ENCODE peak calls at places on chromosomes 11 and 22, in five cellular contexts. A is right lobe of liver, W is HFF-Myc, G is ovary, L is esophagus squamous epithelium. M is an unnamed sample.

GRCh38 chr22:37892566-37893338 is 13.3 kb upstream of the MICALL1 start:
- DNase-seq in A (no peak), W (no peak), G (no peak), L (no peak), M (no peak)

GRCh38 chr11:111602865-111603632 is 800 bp downstream of the SIK2 start:
- DNase-seq in A (no peak), W (no peak), G (peak; percentile 60), L (no peak), M (no peak)

GRCh38 chr22:31179345-31179744 is 19.4 kb downstream of the RNF185 start:
- DNase-seq in A (no peak), W (no peak), G (no peak), L (no peak), M (no peak)

GRCh38 chr11:28110108-28110838 is 2.1 kb downstream of the METTL15 start:
- DNase-seq in A (peak; percentile 81), W (peak; percentile 56), G (peak; percentile 69), L (peak; percentile 5), M (no peak)

GRCh38 chr22:24554316-24555159 is at the start of gene GUCD1:
- DNase-seq in A (peak; percentile 66), W (no peak), G (no peak), L (no peak), M (no peak)

GRCh38 chr11:81211050-81211449 is 1522.6 kb downstream of the FAM181B start:
- DNase-seq in A (no peak), W (no peak), G (no peak), L (no peak), M (no peak)

GRCh38 chr11:865512-866430 is 23.1 kb downstream of the TSPAN4 start:
- DNase-seq in A (no peak), W (no peak), G (no peak), L (no peak), M (no peak)

GRCh38 chr22:23047742-23048141 is 22.6 kb upstream of the GNAZ start:
- DNase-seq in A (no peak), W (no peak), G (no peak), L (no peak), M (no peak)

GRCh38 chr11:124150684-124151083 is 32.5 kb upstream of the OR10D3 start:
- DNase-seq in A (no peak), W (no peak), G (no peak), L (no peak), M (no peak)

GRCh38 chr22:49205401-49205800 is 622.3 kb downstream of the BRD1 start:
- DNase-seq in A (peak; percentile 48), W (no peak), G (no peak), L (no peak), M (no peak)

GRCh38 chr11:126229782-126230540 is 18.4 kb downstream of the FAM118B start:
- DNase-seq in A (no peak), W (peak; percentile 51), G (no peak), L (no peak), M (no peak)

GRCh38 chr11:93570759-93571413 is 27.7 kb upstream of the SMCO4 start:
- DNase-seq in A (peak; percentile 78), W (peak; percentile 14), G (peak; percentile 19), L (no peak), M (peak; percentile 30)

GRCh38 chr22:23856721-23857605 is 712 bp upstream of the SLC2A11 start:
- DNase-seq in A (no peak), W (no peak), G (peak; percentile 54), L (no peak), M (no peak)

GRCh38 chr11:88410636-88411035 is 73.1 kb upstream of the CTSC start:
- DNase-seq in A (no peak), W (no peak), G (no peak), L (no peak), M (no peak)

GRCh38 chr11:87473174-87473573 is 435.4 kb downstream of the TMEM135 start:
- DNase-seq in A (no peak), W (peak; percentile 27), G (no peak), L (no peak), M (peak; percentile 66)

GRCh38 chr11:119322921-119323531 is 6.1 kb upstream of the MCAM start:
- DNase-seq in A (peak; percentile 45), W (no peak), G (no peak), L (no peak), M (no peak)

GRCh38 chr11:78449866-78450265 is 32.2 kb upstream of the GAB2 start:
- DNase-seq in A (no peak), W (no peak), G (no peak), L (no peak), M (peak; percentile 16)

GRCh38 chr11:106706355-106706754 is 311.9 kb downstream of the GUCY1A2 start:
- DNase-seq in A (no peak), W (peak; percentile 22), G (no peak), L (no peak), M (peak; percentile 89)

GRCh38 chr11:44754876-44755552 is 28.3 kb downstream of the TSPAN18 start:
- DNase-seq in A (no peak), W (no peak), G (no peak), L (no peak), M (no peak)

GRCh38 chr11:107651672-107652071 is 60.2 kb downstream of the SLN start:
- DNase-seq in A (no peak), W (no peak), G (no peak), L (no peak), M (no peak)

GRCh38 chr22:35219012-35219411 is 38.3 kb upstream of the HMGXB4 start:
- DNase-seq in A (no peak), W (no peak), G (no peak), L (no peak), M (no peak)

GRCh38 chr11:69639843-69640242 is 1.1 kb upstream of the CCND1 start:
- DNase-seq in A (no peak), W (no peak), G (no peak), L (no peak), M (no peak)

GRCh38 chr22:48594016-48594756 is 1233.5 kb downstream of the BRD1 start:
- DNase-seq in A (no peak), W (no peak), G (no peak), L (no peak), M (no peak)

GRCh38 chr11:121291896-121292502 is 572 bp upstream of the SC5D start:
- DNase-seq in A (no peak), W (no peak), G (no peak), L (no peak), M (peak; percentile 8)

GRCh38 chr11:94895451-94895850 is 77.9 kb downstream of the CWC15 start:
- DNase-seq in A (no peak), W (no peak), G (no peak), L (no peak), M (no peak)

GRCh38 chr22:37486224-37486845 is at the start of gene MFNG:
- DNase-seq in A (peak; percentile 85), W (no peak), G (peak; percentile 34), L (peak; percentile 51), M (no peak)

GRCh38 chr22:20783844-20784723 is 10.2 kb downstream of the SERPIND1 start:
- DNase-seq in A (no peak), W (peak; percentile 29), G (no peak), L (no peak), M (no peak)

GRCh38 chr11:45347343-45347742 is 61.2 kb upstream of the SYT13 start:
- DNase-seq in A (no peak), W (no peak), G (no peak), L (no peak), M (no peak)

DNA sequence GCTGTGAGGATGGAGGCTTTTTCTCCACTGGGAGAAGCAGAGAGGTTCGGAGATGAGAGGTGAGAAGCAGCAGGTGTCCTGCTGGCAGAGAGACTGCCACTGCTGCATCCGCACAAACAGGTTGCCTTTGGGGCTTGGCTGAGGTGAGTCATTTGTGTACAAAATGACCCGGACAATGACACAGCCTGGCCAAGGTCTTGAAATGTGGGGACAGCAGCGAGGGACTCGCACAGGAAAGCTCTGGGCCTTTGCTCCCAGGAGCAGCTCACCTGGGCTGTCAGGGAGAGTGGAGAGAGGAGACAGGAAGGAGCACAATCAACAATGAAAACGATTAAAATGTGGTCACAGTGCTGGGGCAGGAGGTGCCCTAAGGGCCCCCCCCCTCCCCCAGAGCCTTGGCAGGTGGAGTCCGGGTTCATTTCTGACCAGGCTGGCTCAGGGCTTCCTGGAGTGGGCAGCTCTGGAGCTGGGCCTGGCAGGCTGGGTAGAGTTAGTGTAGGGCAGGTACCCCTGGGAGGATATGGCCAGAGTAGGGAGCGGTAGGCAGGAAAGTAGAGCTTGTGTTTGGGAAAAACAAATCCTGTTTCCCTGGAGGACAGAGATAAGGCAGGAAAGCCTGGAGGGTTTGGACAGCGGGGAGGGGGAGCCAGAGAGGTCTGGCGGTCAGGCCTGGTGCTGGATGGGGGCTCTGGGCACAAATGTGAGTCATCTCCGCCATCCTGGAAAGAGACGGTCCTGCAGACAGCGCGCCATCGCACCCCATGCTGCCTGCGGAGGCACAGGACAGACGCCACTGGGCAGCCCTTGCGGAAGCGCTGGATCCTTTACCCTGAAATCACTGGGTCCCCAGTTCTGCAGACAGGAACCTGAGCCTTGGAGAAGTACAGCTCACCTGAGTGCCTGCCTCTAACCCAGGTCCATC is 37.8 kb upstream of the CELSR1 start:
- DNase-seq in A (peak; percentile 75), W (no peak), G (no peak), L (no peak), M (no peak)
- TF ChIP-seq CTCF in A (no peak), W (no peak), G (no peak), L (no peak), M (no peak)

GRCh38 chr22:47333625-47334024 is 571.2 kb downstream of the TBC1D22A start:
- DNase-seq in A (peak; percentile 59), W (peak; percentile 42), G (no peak), L (no peak), M (peak; percentile 23)

GRCh38 chr22:47335460-47335859 is 573.0 kb downstream of the TBC1D22A start:
- DNase-seq in A (no peak), W (no peak), G (no peak), L (no peak), M (no peak)

GRCh38 chr22:47335958-47336357 is 573.5 kb downstream of the TBC1D22A start:
- DNase-seq in A (no peak), W (no peak), G (no peak), L (no peak), M (no peak)

GRCh38 chr22:47334596-47334995 is 572.1 kb downstream of the TBC1D22A start:
- DNase-seq in A (no peak), W (no peak), G (no peak), L (no peak), M (no peak)

GRCh38 chr22:47337161-47337621 is 574.7 kb downstream of the TBC1D22A start:
- DNase-seq in A (no peak), W (peak; percentile 39), G (no peak), L (no peak), M (peak; percentile 59)
- H3K4me3 ChIP-seq in A (no peak overlapping the region), W (no peak overlapping the region), G (no peak overlapping the region), L (peak overlapping the region; percentile 38), M (no peak overlapping the region)

GRCh38 chr11:73172992-73173656 is 31.0 kb upstream of the FCHSD2 start:
- DNase-seq in A (no peak), W (no peak), G (no peak), L (no peak), M (no peak)
- TF ChIP-seq CTCF in A (no peak), W (no peak), G (no peak), L (no peak), M (no peak)

DNA sequence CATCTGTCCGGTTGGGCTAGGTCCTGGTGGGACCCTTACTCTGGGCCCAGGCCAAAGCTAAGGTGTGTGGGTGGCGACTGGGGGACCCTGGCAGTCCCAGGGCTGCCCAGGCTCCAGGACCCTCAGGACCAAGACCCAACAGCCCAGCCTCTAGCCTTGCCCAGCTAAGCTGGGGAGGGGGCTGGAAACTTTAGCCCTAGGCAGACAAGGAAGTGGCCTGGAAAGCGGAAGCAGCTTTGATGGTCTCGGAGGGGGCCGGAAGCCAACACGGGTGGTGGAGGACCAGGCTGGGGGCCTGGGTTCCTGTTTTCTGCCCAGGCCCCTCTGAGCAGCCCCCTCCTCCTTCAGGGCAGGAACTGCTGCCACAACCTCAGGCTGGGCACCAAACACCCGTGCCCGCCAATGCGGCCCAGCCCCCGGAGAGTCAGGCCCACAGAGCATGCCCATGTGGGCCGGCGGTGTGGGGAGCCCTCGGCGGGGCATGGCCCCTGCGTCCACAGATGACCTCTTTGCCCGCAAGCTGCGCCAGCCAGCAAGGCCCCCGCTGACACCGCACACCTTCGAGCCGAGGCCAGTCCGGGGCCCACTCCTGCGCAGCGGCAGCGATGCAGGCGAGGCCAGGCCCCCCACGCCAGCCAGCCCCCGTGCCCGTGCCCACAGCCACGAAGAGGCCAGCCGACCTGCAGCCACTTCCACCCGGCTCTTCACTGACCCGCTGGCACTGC is 2.7 kb downstream of the SIPA1 start:
- DNase-seq in A (peak; percentile 76), W (no peak), G (no peak), L (no peak), M (no peak)
- H3K4me3 ChIP-seq in A (peak overlapping the region; percentile 37), W (no peak overlapping the region), G (no peak overlapping the region), L (peak overlapping the region; percentile 5), M (no peak overlapping the region)

M was measured in retinal pigment epithelial cell.